ENCODE peak calls at places on chromosomes 1 and 21, in eight cellular contexts. J, I, K, Z, T, F, G and E are unnamed samples.

GRCh38 chr1:90335566-90335965 is 340.7 kb downstream of the ZNF326 start:
- DNase-seq in J (peak; percentile 29), I (no peak), K (no peak), Z (no peak), T (no peak), F (no peak), G (no peak), E (no peak)

GRCh38 chr1:223363057-223363855 is 720 bp downstream of the SUSD4 start:
- DNase-seq in J (peak; percentile 41), I (peak; percentile 4), K (peak; percentile 76), Z (no peak), T (peak; percentile 55), F (no peak), G (peak; percentile 26), E (peak; percentile 32)

GRCh38 chr1:8495928-8496401 is 178.1 kb downstream of the SLC45A1 start:
- DNase-seq in J (no peak), I (no peak), K (no peak), Z (peak; percentile 64), T (no peak), F (peak; percentile 47), G (peak; percentile 19), E (no peak)

GRCh38 chr1:156838972-156839371 is 19.9 kb downstream of the INSRR start:
- DNase-seq in J (no peak), I (peak; percentile 41), K (peak; percentile 86), Z (no peak), T (peak; percentile 34), F (peak; percentile 73), G (no peak), E (peak; percentile 66)

GRCh38 chr1:49197081-49197480 is 420.4 kb upstream of the BEND5 start:
- DNase-seq in J (no peak), I (no peak), K (no peak), Z (no peak), T (peak; percentile 7), F (no peak), G (no peak), E (no peak)

GRCh38 chr1:43410571-43410970 is 20.9 kb downstream of the SZT2 start:
- DNase-seq in J (no peak), I (no peak), K (no peak), Z (no peak), T (no peak), F (no peak), G (no peak), E (no peak)

GRCh38 chr1:32249831-32250525 is 1.1 kb upstream of the LCK start:
- DNase-seq in J (no peak), I (no peak), K (no peak), Z (no peak), T (no peak), F (peak; percentile 95), G (peak; percentile 46), E (no peak)

GRCh38 chr1:246131095-246131494 is 376.0 kb downstream of the SMYD3 start:
- DNase-seq in J (no peak), I (no peak), K (no peak), Z (no peak), T (no peak), F (no peak), G (no peak), E (no peak)

GRCh38 chr21:42113926-42114409 is 42.9 kb downstream of the UMODL1 start:
- DNase-seq in J (no peak), I (peak; percentile 24), K (no peak), Z (peak; percentile 48), T (peak; percentile 88), F (no peak), G (no peak), E (peak; percentile 64)

GRCh38 chr1:17183388-17184160 is 21.4 kb upstream of the PADI1 start:
- DNase-seq in J (no peak), I (no peak), K (peak; percentile 38), Z (peak; percentile 33), T (no peak), F (no peak), G (no peak), E (no peak)

GRCh38 chr1:17186216-17186894 is 18.6 kb upstream of the PADI1 start:
- DNase-seq in J (no peak), I (no peak), K (no peak), Z (no peak), T (no peak), F (no peak), G (no peak), E (no peak)

GRCh38 chr1:17185485-17185860 is 19.5 kb upstream of the PADI1 start:
- DNase-seq in J (no peak), I (no peak), K (no peak), Z (no peak), T (no peak), F (no peak), G (no peak), E (no peak)

GRCh38 chr1:17184822-17185484 is 20.0 kb upstream of the PADI1 start:
- DNase-seq in J (no peak), I (no peak), K (peak; percentile 30), Z (no peak), T (no peak), F (no peak), G (no peak), E (no peak)

DNA sequence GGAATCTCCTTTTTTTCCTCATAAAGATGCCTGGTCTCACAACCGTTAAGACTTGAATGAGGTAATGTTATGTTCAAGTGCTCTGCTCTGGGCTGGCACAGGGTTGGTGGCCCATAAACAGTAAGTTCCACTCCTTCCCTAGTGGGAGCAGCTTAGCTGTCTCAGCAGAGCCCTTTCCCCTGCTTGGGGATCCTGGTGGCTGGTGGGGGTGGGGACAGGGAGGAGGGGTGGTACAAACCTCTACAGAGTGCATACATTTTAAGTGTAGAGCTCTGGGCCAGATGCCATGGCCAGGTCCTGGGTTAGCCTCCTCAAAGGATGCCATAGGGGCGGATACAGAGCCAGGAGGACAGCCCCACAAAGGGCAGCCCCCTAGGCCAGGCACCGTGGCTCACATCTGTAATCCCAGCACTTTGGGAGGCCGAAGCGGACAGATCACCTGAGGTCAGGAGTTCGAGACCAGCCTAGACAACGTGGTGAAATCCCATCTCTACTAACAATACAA is 20.7 kb upstream of the PADI1 start:
- DNase-seq in J (no peak), I (no peak), K (peak; percentile 28), Z (no peak), T (no peak), F (no peak), G (no peak), E (no peak)
- H3K4me1 ChIP-seq in J (peaks cover 11% of the 10 kb centered on the region), I (peaks cover 18% of the 10 kb centered on the region), K (peaks cover 2% of the 10 kb centered on the region), Z (peaks cover 14% of the 10 kb centered on the region), T (peaks cover 4% of the 10 kb centered on the region), F (no peaks in the 10 kb centered on the region), G (no peaks in the 10 kb centered on the region), E (no peaks in the 10 kb centered on the region)

GRCh38 chr1:68378296-68379084 is 71.3 kb downstream of the RPE65 start:
- DNase-seq in J (no peak), I (peak; percentile 68), K (no peak), Z (no peak), T (peak; percentile 81), F (no peak), G (peak; percentile 71), E (peak; percentile 55)

GRCh38 chr1:68375919-68376318 is 73.8 kb downstream of the RPE65 start:
- DNase-seq in J (no peak), I (no peak), K (no peak), Z (no peak), T (peak; percentile 32), F (no peak), G (peak; percentile 33), E (peak; percentile 46)

GRCh38 chr1:68376441-68376840 is 73.3 kb downstream of the RPE65 start:
- DNase-seq in J (no peak), I (no peak), K (no peak), Z (no peak), T (no peak), F (no peak), G (no peak), E (peak; percentile 15)

GRCh38 chr1:68377098-68377497 is 72.7 kb downstream of the RPE65 start:
- DNase-seq in J (no peak), I (no peak), K (no peak), Z (no peak), T (no peak), F (no peak), G (no peak), E (no peak)

GRCh38 chr1:68379085-68379478 is 70.7 kb downstream of the RPE65 start:
- DNase-seq in J (no peak), I (peak; percentile 28), K (no peak), Z (no peak), T (peak; percentile 35), F (no peak), G (no peak), E (no peak)
- H3K9ac ChIP-seq in J (no peak overlapping the region), I (no peak overlapping the region), K (no peak overlapping the region), Z (no peak overlapping the region), T (no peak overlapping the region), F (no peak overlapping the region), G (no peak overlapping the region), E (peak overlapping the region; percentile 6)

GRCh38 chr1:109306832-109307362 is at the start of gene MYBPHL:
- DNase-seq in J (no peak), I (no peak), K (no peak), Z (no peak), T (no peak), F (no peak), G (no peak), E (no peak)

GRCh38 chr1:109300650-109301151 is 6.1 kb downstream of the MYBPHL start:
- DNase-seq in J (no peak), I (no peak), K (no peak), Z (no peak), T (no peak), F (no peak), G (no peak), E (no peak)

GRCh38 chr1:109301874-109302273 is 4.9 kb downstream of the MYBPHL start:
- DNase-seq in J (no peak), I (no peak), K (no peak), Z (no peak), T (no peak), F (no peak), G (no peak), E (no peak)

GRCh38 chr1:109307363-109308021 is 681 bp upstream of the MYBPHL start:
- DNase-seq in J (peak; percentile 23), I (peak; percentile 33), K (no peak), Z (no peak), T (no peak), F (peak; percentile 97), G (no peak), E (no peak)

GRCh38 chr1:109304221-109304915 is 2.4 kb downstream of the MYBPHL start:
- DNase-seq in J (no peak), I (no peak), K (no peak), Z (no peak), T (no peak), F (no peak), G (no peak), E (no peak)
- H3K4me1 ChIP-seq in J (peaks cover 24% of the 10 kb centered on the region), I (peaks cover 8% of the 10 kb centered on the region), K (peaks cover 4% of the 10 kb centered on the region), Z (peaks cover 41% of the 10 kb centered on the region), T (peaks cover 5% of the 10 kb centered on the region), F (peaks cover 54% of the 10 kb centered on the region), G (peaks cover 21% of the 10 kb centered on the region), E (peaks cover 21% of the 10 kb centered on the region)

DNA sequence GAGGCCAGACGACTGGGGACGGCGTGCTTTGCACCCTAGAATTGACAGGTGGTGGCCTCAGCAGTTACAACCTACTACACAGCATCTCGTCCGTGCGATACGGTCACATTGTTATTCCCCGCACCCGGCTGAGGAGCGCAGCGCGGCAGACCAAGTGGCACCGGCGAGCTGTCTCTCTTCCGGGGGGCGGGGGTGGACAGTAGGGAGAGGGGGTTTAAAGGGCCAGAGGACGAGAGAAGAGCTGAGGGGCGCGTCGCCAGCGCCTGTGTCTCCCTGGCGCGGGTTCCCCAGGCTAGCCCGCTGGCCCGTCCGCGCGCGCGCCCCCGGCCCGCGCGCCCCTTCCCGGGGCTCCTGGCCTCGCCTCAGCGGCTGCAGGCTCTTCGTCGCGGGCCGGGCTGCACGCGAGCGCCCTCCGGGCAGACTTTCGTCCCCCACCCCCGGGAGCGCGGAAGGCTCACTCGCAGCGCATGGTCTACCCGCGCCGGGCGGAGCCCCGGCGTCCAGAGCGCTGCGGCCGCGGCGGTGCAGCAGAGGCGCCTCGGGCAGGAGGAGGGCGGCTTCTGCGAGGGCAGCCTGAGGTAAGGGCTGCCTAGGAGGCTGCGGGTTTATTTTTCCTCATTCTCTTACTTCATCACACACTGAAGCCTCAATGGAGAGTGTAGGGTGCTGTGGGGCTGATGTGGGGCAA is at the start of gene PDE4B:
- DNase-seq in J (peak; percentile 52), I (peak; percentile 40), K (peak; percentile 71), Z (peak; percentile 2), T (peak; percentile 74), F (no peak), G (peak; percentile 40), E (peak; percentile 75)
- H3K9ac ChIP-seq in J (peak within 1 kb of the TSS; percentile 27), I (peak within 1 kb of the TSS; percentile 82), K (no peak within 1 kb of the TSS), Z (no peak within 1 kb of the TSS), T (peak within 1 kb of the TSS; percentile 72), F (no peak within 1 kb of the TSS), G (peak within 1 kb of the TSS; percentile 56), E (peak within 1 kb of the TSS; percentile 65)